ENCODE peak calls at places on chromosomes 5 and 9, in six cellular contexts. I is GM12865; F is AG09309; M is cardiac muscle cell; H is MCF 10A; D is activated CD8-positive, alpha-beta T cell treated with anti-CD3 and anti-CD28 coated beads for 36 hours. R is an unnamed sample.

GRCh38 chr5:136202800-136203199 is 9.8 kb upstream of the SMIM32 start:
- DNase-seq in I (no peak), F (no peak), M (peak), H (no peak), D (no peak), R (no peak)

GRCh38 chr5:150402901-150403342 is 9.8 kb downstream of the CD74 start:
- DNase-seq in I (peak), F (no peak), M (no peak), H (no peak), D (no peak), R (no peak)

GRCh38 chr5:153974131-153974812 is 64.4 kb downstream of the FAM114A2 start:
- DNase-seq in I (peak), F (peak), M (peak), H (peak), D (peak), R (no peak)

GRCh38 chr5:132176987-132177386 is 50.7 kb downstream of the P4HA2 start:
- DNase-seq in I (peak), F (no peak), M (peak), H (peak), D (no peak), R (no peak)

GRCh38 chr9:68704804-68705635 is at the start of gene PIP5K1B:
- DNase-seq in I (peak), F (no peak), M (peak), H (peak), D (peak), R (no peak)

GRCh38 chr5:67297802-67298532 is 101.4 kb upstream of the CD180 start:
- DNase-seq in I (no peak), F (no peak), M (no peak), H (no peak), D (no peak), R (no peak)

GRCh38 chr9:27179245-27179870 is 70.3 kb downstream of the TEK start:
- DNase-seq in I (no peak), F (no peak), M (no peak), H (no peak), D (no peak), R (no peak)

GRCh38 chr5:87909382-87909781 is 359.3 kb downstream of the TMEM161B start:
- DNase-seq in I (no peak), F (no peak), M (no peak), H (no peak), D (no peak), R (no peak)

GRCh38 chr5:163503106-163504090 is 2.0 kb upstream of the MAT2B start:
- DNase-seq in I (peak), F (no peak), M (peak), H (peak), D (peak), R (peak)

GRCh38 chr5:118174671-118175070 is 813.7 kb downstream of the DTWD2 start:
- DNase-seq in I (no peak), F (no peak), M (no peak), H (no peak), D (no peak), R (no peak)

GRCh38 chr5:20833081-20833627 is 845.2 kb upstream of the CDH18 start:
- DNase-seq in I (no peak), F (no peak), M (no peak), H (no peak), D (no peak), R (no peak)

GRCh38 chr5:107519900-107520354 is 150.8 kb downstream of the EFNA5 start:
- DNase-seq in I (peak), F (no peak), M (no peak), H (no peak), D (no peak), R (no peak)

GRCh38 chr5:96288845-96289185 is 144.2 kb downstream of the PCSK1 start:
- DNase-seq in I (no peak), F (peak), M (peak), H (peak), D (no peak), R (no peak)

GRCh38 chr5:57825026-57825683 is 342.5 kb upstream of the ACTBL2 start:
- DNase-seq in I (no peak), F (peak), M (peak), H (peak), D (no peak), R (no peak)

GRCh38 chr9:69379250-69379982 is 54.4 kb downstream of the ENTREP1 start:
- DNase-seq in I (no peak), F (no peak), M (peak), H (peak), D (no peak), R (no peak)

GRCh38 chr9:34592895-34593601 is 3.5 kb upstream of the CNTFR start:
- DNase-seq in I (no peak), F (no peak), M (no peak), H (peak), D (peak), R (no peak)

GRCh38 chr9:120925535-120926396 is 830 bp downstream of the TRAF1 start:
- DNase-seq in I (peak), F (no peak), M (peak), H (peak), D (peak), R (no peak)

GRCh38 chr5:31982661-31983060 is 191.5 kb downstream of the GOLPH3 start:
- DNase-seq in I (no peak), F (no peak), M (no peak), H (no peak), D (no peak), R (no peak)

GRCh38 chr5:37619353-37619752 is 220.5 kb downstream of the GDNF start:
- DNase-seq in I (no peak), F (peak), M (peak), H (peak), D (no peak), R (no peak)

GRCh38 chr9:129497064-129497836 is 123.7 kb downstream of the C9orf50 start:
- DNase-seq in I (no peak), F (no peak), M (no peak), H (no peak), D (no peak), R (no peak)

GRCh38 chr5:115190388-115190787 is 20.7 kb upstream of the TRIM36 start:
- DNase-seq in I (no peak), F (no peak), M (no peak), H (no peak), D (no peak), R (no peak)

GRCh38 chr5:54639621-54640020 is 122.1 kb downstream of the SNX18 start:
- DNase-seq in I (no peak), F (no peak), M (no peak), H (no peak), D (no peak), R (no peak)

GRCh38 chr9:124480621-124480981 is 26.6 kb downstream of the NR5A1 start:
- DNase-seq in I (peak), F (no peak), M (peak), H (peak), D (peak), R (no peak)

GRCh38 chr5:120055858-120056257 is 408.2 kb upstream of the PRR16 start:
- DNase-seq in I (peak), F (peak), M (peak), H (peak), D (no peak), R (peak)

GRCh38 chr5:178118345-178118744 is 5.0 kb downstream of the N4BP3 start:
- DNase-seq in I (peak), F (no peak), M (no peak), H (no peak), D (no peak), R (no peak)

GRCh38 chr5:131959906-131960305 is 14.4 kb upstream of the MEIKIN start:
- DNase-seq in I (no peak), F (no peak), M (no peak), H (no peak), D (peak), R (no peak)

GRCh38 chr9:133163559-133164208 is at the start of gene GBGT1:
- DNase-seq in I (no peak), F (no peak), M (peak), H (no peak), D (peak), R (no peak)

GRCh38 chr9:82554381-82554780 is 508.6 kb downstream of the RASEF start:
- DNase-seq in I (no peak), F (no peak), M (no peak), H (no peak), D (no peak), R (no peak)

DNA sequence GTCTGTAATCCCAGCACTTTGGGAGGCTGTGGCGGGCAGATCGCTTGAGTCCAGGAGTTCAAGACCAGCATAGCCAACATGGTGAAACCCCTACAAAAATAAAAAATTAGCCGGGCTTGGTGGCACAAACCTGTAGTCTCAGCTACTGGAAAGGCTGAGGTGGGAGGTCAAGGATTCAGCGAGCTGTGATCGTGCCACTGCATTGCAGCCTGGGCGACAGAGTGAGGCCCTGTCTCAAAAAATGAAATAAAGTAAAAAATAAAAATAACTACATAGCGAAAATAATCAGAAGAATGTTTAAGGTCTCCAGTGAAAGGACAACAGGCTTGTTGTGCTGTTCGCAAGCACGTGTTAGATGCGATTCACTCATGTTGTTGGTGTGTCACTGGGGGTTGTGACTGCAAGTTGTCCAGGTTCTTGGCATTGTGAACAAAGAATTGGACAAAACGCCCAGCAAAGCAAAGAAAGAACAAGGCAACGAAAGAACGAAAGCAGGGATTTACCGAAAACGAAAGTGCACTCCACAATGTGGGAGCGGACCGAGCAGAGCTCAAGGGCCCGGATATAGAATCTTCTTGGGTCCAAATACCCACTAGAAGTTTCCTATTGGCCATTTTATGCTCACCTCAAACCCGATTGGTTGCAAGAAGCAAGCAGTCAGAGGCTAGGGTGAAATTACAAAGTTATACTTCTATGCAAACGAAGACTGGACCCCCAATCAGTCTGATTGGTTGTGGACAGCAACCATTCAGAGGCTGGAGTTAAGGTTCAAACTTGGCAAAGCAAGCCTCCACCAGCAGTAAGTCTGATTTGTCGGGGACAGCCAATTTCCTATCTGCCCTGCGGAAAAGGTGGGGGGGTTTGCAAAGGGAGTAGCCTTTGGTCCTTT is 844 bp upstream of the MCCC2 start:
- DNase-seq in I (peak), F (no peak), M (peak), H (no peak), D (peak), R (peak)
- TF ChIP-seq CTCF in I (no peak), F (no peak), M (no peak), H (no peak), D (no peak), R (no peak)

DNA sequence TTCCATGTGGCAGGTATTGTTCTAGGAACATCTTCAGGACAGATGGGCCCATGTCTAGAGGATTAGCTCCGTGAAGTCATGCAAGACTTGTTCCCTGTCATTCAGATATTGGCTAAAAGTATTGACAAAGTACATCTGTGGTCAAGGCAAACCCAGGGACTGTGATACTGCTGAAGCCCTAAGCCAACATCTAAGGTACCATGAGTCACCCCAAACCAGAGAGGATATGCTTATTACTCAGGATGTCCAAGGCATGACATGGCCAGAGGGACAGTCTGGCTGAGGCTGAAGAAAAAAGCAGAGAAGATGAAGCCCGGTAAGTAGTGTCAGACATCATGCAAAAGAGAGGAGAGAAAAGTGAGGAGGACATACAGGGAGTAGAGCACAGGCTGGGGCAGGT is 31.0 kb downstream of the HMHB1 start:
- DNase-seq in I (no peak), F (no peak), M (no peak), H (no peak), D (no peak), R (no peak)
- TF ChIP-seq CTCF in I (no peak), F (no peak), M (no peak), H (no peak), D (no peak), R (no peak)

GRCh38 chr5:161409471-161409870 is 137.1 kb downstream of the GABRB2 start:
- DNase-seq in I (no peak), F (no peak), M (no peak), H (no peak), D (no peak), R (no peak)
- TF ChIP-seq CTCF in I (no peak), F (no peak), M (no peak), H (no peak), D (no peak), R (no peak)

DNA sequence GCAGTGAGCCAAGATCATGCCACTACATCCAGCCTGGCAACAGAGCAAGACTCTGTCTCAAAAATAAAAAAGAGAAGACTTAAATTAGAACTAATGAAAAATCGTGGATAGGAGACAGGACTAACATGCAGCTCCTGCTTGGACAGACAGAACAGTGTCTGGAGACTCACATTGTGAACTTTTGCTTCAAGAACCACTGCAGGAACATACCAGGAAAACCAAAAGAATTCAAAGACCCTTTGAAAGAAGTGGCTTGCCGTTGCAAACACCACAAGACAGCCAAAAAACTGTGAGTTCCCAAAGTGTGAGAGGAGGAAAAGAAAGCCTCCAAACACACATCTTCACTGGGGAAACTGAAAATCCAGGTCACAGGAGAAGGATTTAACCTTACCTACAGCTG is 48.8 kb upstream of the SNAPC3 start:
- DNase-seq in I (no peak), F (no peak), M (peak), H (no peak), D (no peak), R (no peak)
- TF ChIP-seq CTCF in I (no peak), F (no peak), M (no peak), H (no peak), D (no peak), R (no peak)

DNA sequence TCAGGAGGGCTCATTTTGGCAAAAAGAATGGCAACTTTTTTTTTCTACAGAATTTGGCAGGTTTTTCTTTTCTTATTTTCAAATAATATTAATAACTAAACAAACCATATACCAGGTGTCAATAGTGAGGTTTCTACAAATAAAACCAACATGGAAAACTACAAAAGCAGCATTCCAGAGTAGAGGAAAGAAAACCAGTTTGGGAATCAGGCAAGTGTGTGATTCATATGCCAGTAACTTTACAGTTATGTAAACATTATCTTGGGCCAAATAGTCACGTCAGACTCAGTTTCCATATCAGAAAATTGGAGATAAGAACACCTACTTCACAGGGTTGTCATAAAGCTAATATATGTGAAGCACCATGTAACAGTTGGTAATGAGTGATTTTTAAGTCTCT is 51.7 kb downstream of the FBXW11 start:
- DNase-seq in I (no peak), F (no peak), M (peak), H (peak), D (no peak), R (no peak)
- TF ChIP-seq CTCF in I (no peak), F (no peak), M (no peak), H (no peak), D (no peak), R (no peak)

GRCh38 chr5:6733411-6734242 is 20.4 kb downstream of the TENT4A start:
- DNase-seq in I (no peak), F (no peak), M (peak), H (no peak), D (no peak), R (no peak)
- TF ChIP-seq CTCF in I (no peak), F (no peak), M (no peak), H (no peak), D (no peak), R (no peak)

DNA sequence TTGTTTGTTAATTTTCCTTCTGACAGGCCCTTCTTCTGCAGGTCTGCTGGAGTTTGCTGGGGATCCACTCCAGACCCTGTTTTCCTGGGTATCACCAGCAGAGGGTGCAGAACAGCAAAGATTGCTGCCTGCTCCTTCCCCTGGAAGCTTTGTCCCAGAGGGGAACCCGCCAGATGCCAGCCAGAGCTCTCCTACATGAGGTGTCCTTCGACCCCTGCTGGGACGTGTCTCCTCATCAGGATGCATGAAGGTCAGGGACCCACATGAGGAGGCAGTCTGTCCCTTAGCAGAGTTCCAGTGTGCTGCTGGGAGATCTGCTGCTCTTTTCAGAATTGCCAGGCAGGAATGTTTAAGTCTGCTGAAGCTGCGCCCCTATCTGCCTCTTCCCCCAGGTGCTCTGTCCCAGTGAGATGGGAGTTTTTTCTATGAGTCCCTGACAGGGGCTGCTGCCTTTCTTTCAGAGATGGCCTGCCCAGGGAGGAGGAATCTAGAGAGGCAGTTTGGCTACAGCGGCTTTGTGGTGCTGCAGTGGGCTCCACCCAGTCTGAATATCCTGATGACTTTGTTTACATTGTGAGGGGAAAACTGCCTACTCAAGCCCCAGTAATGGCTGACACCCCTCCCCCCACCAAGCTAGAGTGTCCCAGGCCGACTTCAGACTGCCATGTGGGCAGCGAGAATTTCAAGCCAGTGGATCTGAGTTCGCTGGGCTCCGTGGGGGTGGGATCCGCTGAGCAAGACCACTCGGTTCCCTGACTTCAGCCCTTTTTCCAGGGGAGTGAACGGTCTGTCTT is 772.0 kb upstream of the FAM174A start:
- DNase-seq in I (no peak), F (no peak), M (no peak), H (no peak), D (no peak), R (no peak)
- TF ChIP-seq CTCF in I (no peak), F (no peak), M (no peak), H (no peak), D (no peak), R (no peak)

R was measured in AG09319.